ENCODE peak calls at places on chromosomes 7 and 10, in eight cellular contexts. D is tibial artery; E is HCT116; X is neural progenitor cell; Q is CD4-positive, alpha-beta memory T cell; Y is cardiac muscle cell; T is tibial nerve; N is keratinocyte. W is an unnamed sample. For H3K9me3 and H3K27me3, the result is how much of the 10 kb centered on the place peaks cover.

GRCh38 chr7:116672596-116673503 is 854 bp downstream of the MET start:
- DNase-seq in N (no peak), X (peak), Y (peak), T (peak), Q (no peak), D (peak), E (no peak), W (peak)

GRCh38 chr10:63738410-63738809 is 217.2 kb downstream of the REEP3 start:
- DNase-seq in Y (no peak), N (no peak), Q (no peak), D (no peak), E (peak), X (no peak), T (no peak), W (peak)

GRCh38 chr7:44587843-44588711 is 6.0 kb upstream of the TMED4 start:
- DNase-seq in X (no peak), T (peak), D (peak), Q (peak), Y (peak), N (no peak), E (peak), W (peak)

GRCh38 chr10:103086261-103086660 is 106.8 kb downstream of the NT5C2 start:
- DNase-seq in D (no peak), Q (no peak), X (no peak), E (no peak), T (no peak), N (no peak), Y (no peak), W (no peak)

GRCh38 chr7:16660702-16661464 is 14.9 kb downstream of the BZW2 start:
- DNase-seq in X (no peak), Q (no peak), T (no peak), D (no peak), Y (peak), E (no peak), N (no peak), W (no peak)

GRCh38 chr7:137142376-137142775 is 201.2 kb downstream of the PTN start:
- DNase-seq in E (no peak), Q (no peak), T (no peak), D (no peak), Y (no peak), X (peak), N (no peak), W (no peak)

GRCh38 chr10:128701837-128702236 is 575.6 kb upstream of the MKI67 start:
- DNase-seq in N (no peak), Y (no peak), T (no peak), E (no peak), D (no peak), Q (no peak), X (no peak), W (no peak)

GRCh38 chr10:62652114-62652513 is 152.4 kb upstream of the ADO start:
- DNase-seq in Y (no peak), E (no peak), T (no peak), D (no peak), N (no peak), Q (no peak), X (no peak), W (peak)

GRCh38 chr10:100707261-100707848 is 38.0 kb upstream of the PAX2 start:
- DNase-seq in E (no peak), Y (no peak), T (no peak), Q (no peak), X (no peak), D (no peak), N (no peak), W (no peak)

GRCh38 chr10:7773845-7774801 is 13.7 kb downstream of the KIN start:
- DNase-seq in D (no peak), Y (no peak), N (no peak), X (no peak), Q (no peak), T (no peak), E (no peak), W (no peak)

GRCh38 chr10:17673517-17674051 is 29.6 kb downstream of the STAM start:
- DNase-seq in X (peak), Y (peak), N (peak), D (no peak), E (peak), T (no peak), Q (peak), W (peak)

GRCh38 chr7:362416-363096 is 72.6 kb downstream of the FOXL3 start:
- DNase-seq in Q (peak), E (no peak), N (no peak), D (no peak), Y (no peak), X (no peak), T (no peak), W (no peak)

GRCh38 chr7:134907000-134907399 is 79.3 kb upstream of the AGBL3 start:
- DNase-seq in Q (no peak), D (no peak), X (no peak), Y (no peak), E (no peak), N (no peak), T (no peak), W (no peak)

GRCh38 chr10:65231148-65231547 is 1694.7 kb upstream of the LRRTM3 start:
- DNase-seq in N (no peak), Y (no peak), T (no peak), E (no peak), D (no peak), Q (no peak), X (peak), W (no peak)

GRCh38 chr7:24341677-24342076 is 57.7 kb downstream of the NPY start:
- DNase-seq in E (no peak), T (no peak), Q (no peak), Y (no peak), N (no peak), X (no peak), D (no peak), W (no peak)

GRCh38 chr7:22066484-22066883 is 120.8 kb upstream of the CDCA7L start:
- DNase-seq in X (peak), E (no peak), T (no peak), D (no peak), Q (no peak), Y (no peak), N (no peak), W (no peak)

GRCh38 chr10:89283988-89284475 is 17.8 kb upstream of the IFIT2 start:
- DNase-seq in E (no peak), N (no peak), T (peak), Y (peak), D (peak), Q (no peak), X (peak), W (peak)
- H3K4me3 ChIP-seq in E (no peak), N (no peak), T (peak), Y (no peak), D (peak), Q (no peak), X (no peak), W (no peak)

GRCh38 chr7:157867685-157868305 is 531.0 kb downstream of the DNAJB6 start:
- DNase-seq in N (no peak), T (no peak), E (no peak), D (no peak), Q (no peak), Y (no peak), X (no peak), W (no peak)
- H3K9me3 ChIP-seq in N (under half), T (under half), E (under half), D (under half), Q (under half), Y (under half), X (under half), W (under half)

GRCh38 chr7:69747144-69747543 is 148.9 kb downstream of the AUTS2 start:
- DNase-seq in T (no peak), X (no peak), Q (no peak), N (no peak), E (no peak), Y (no peak), D (no peak), W (no peak)

GRCh38 chr7:69748530-69748929 is 150.3 kb downstream of the AUTS2 start:
- DNase-seq in D (no peak), Q (no peak), N (no peak), E (no peak), T (no peak), X (no peak), Y (no peak), W (no peak)

GRCh38 chr7:69749358-69749757 is 151.1 kb downstream of the AUTS2 start:
- DNase-seq in X (no peak), T (no peak), N (no peak), Q (no peak), D (no peak), E (no peak), Y (no peak), W (no peak)

GRCh38 chr7:69751026-69751425 is 152.8 kb downstream of the AUTS2 start:
- DNase-seq in Y (no peak), Q (no peak), E (no peak), X (no peak), T (no peak), N (no peak), D (no peak), W (no peak)

DNA sequence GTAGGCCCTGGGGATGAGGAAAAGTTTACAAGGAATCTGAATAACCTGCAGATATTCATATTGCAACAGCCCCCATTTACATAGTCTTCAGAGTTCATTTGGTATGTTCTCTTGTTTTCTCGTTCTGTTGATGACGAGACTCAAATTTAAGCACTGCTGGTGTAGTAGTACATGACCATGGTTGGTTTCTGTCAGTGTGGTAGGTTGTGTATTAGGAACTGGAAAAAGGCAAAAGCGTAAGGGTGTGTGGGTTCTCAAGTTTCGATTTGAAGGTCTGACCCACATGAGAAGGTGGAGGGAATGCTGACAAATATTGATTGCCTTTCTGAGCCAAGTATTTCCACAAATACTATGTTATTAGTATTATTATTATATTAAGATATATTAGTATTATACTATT is 151.7 kb downstream of the AUTS2 start:
- DNase-seq in Q (no peak), Y (no peak), X (no peak), N (no peak), D (no peak), E (no peak), T (no peak), W (no peak)
- H3K27me3 ChIP-seq in Q (under half), Y (under half), X (under half), N (under half), D (under half), E (under half), T (under half), W (under half)

GRCh38 chr10:4188406-4188805 is 403.4 kb upstream of the KLF6 start:
- DNase-seq in X (no peak), Q (no peak), D (no peak), T (no peak), E (no peak), N (no peak), Y (no peak), W (no peak)
- H3K4me3 ChIP-seq in X (no peak), Q (no peak), D (no peak), T (no peak), E (no peak), N (no peak), Y (no peak), W (no peak)

GRCh38 chr7:153290066-153290465 is 530.5 kb downstream of the ACTR3B start:
- DNase-seq in N (no peak), X (no peak), T (no peak), Q (no peak), E (no peak), D (no peak), Y (no peak), W (no peak)

GRCh38 chr7:153286763-153287162 is 527.2 kb downstream of the ACTR3B start:
- DNase-seq in N (no peak), Q (peak), X (no peak), E (no peak), T (no peak), Y (no peak), D (no peak), W (no peak)
- H3K9me3 ChIP-seq in N (under half), Q (under half), X (under half), E (under half), T (under half), Y (under half), D (under half), W (under half)

DNA sequence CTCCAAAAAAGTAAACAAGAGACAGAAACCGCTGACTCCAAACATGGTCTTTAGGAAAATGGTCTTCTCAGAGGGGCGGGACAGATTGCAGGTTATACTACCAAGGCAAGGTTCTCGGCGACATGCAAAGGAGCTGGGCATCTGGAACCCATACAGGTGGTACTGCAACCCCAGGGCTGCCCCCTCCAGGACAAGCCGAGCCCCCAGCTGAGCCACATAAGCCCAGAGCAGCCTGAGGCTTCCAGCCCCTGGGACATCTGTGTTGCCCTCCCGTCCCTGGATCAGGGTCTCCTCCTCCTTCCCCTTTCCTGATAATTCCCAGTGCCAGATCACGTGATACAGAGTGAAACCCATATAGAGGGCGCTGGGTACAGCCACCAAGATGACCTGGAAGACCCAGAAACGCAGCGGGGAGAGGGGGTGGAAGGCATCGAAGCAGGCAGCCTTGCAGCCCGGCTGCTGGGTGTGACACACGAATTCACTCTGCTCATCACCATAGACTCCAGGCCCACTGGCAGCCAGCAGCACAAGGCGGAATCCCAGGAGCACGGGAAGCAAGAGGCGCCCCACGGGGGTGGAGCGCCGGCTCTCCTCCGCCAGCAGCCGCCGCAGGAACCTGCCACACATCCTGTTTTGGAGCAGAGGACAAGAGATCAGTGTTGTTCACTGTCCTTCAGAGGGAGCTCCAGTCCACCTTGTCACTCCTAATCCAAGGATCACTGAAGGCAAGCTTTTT is at the start of gene GJC3:
- DNase-seq in X (peak), E (peak), Q (peak), N (peak), T (peak), D (peak), Y (peak), W (peak)
- H3K27me3 ChIP-seq in X (under half), E (under half), Q (under half), N (under half), T (under half), D (under half), Y (under half), W (under half)